ENCODE peak calls at places on chromosomes 12 and 14, in eight cellular contexts. M is A549, U is heart left ventricle, D is spleen, Y is sigmoid colon, V is right lobe of liver, N is HCT116, X is stomach. L is an unnamed sample.

GRCh38 chr12:19652391-19652790 is 213.1 kb downstream of the AEBP2 start:
- DNase-seq in M (no peak), U (no peak), D (no peak), Y (no peak), V (no peak), N (no peak), X (no peak), L (no peak)

GRCh38 chr12:1531654-1532366 is 62.6 kb downstream of the FBXL14 start:
- DNase-seq in M (no peak), U (no peak), D (no peak), Y (no peak), V (no peak), N (no peak), X (no peak), L (no peak)

GRCh38 chr14:104931323-104931770 is 6.7 kb downstream of the PLD4 start:
- DNase-seq in M (no peak), U (no peak), D (no peak), Y (peak), V (no peak), N (no peak), X (no peak), L (peak)

GRCh38 chr12:65902504-65902903 is 78.2 kb downstream of the HMGA2 start:
- DNase-seq in M (no peak), U (no peak), D (no peak), Y (no peak), V (no peak), N (no peak), X (no peak), L (no peak)

GRCh38 chr12:5072326-5072725 is 28.6 kb downstream of the KCNA5 start:
- DNase-seq in M (no peak), U (no peak), D (no peak), Y (no peak), V (no peak), N (no peak), X (no peak), L (no peak)

GRCh38 chr14:88078525-88078924 is 73.6 kb downstream of the GPR65 start:
- DNase-seq in M (no peak), U (no peak), D (no peak), Y (no peak), V (no peak), N (no peak), X (no peak), L (no peak)

GRCh38 chr12:52220456-52220855 is 12.6 kb upstream of the KRT7 start:
- DNase-seq in M (no peak), U (peak), D (peak), Y (peak), V (no peak), N (no peak), X (no peak), L (no peak)

GRCh38 chr14:71551291-71551955 is 380.8 kb upstream of the RGS6 start:
- DNase-seq in M (no peak), U (no peak), D (no peak), Y (no peak), V (no peak), N (no peak), X (no peak), L (no peak)

GRCh38 chr12:89539425-89540117 is 13.7 kb upstream of the POC1B start:
- DNase-seq in M (no peak), U (no peak), D (no peak), Y (no peak), V (no peak), N (no peak), X (no peak), L (no peak)

GRCh38 chr12:47493801-47494200 is 212.0 kb downstream of the RPAP3 start:
- DNase-seq in M (no peak), U (no peak), D (no peak), Y (no peak), V (no peak), N (no peak), X (no peak), L (no peak)

GRCh38 chr12:50589650-50590435 is 85.1 kb downstream of the DIP2B start:
- DNase-seq in M (no peak), U (no peak), D (no peak), Y (no peak), V (no peak), N (no peak), X (no peak), L (no peak)

GRCh38 chr12:8045952-8046944 is 13.7 kb downstream of the FOXJ2 start:
- DNase-seq in M (peak), U (peak), D (peak), Y (peak), V (peak), N (no peak), X (peak), L (no peak)

GRCh38 chr12:30796891-30797371 is 42.2 kb upstream of the CAPRIN2 start:
- DNase-seq in M (peak), U (no peak), D (no peak), Y (no peak), V (no peak), N (no peak), X (no peak), L (no peak)

GRCh38 chr12:106084048-106084671 is 54.6 kb downstream of the NUAK1 start:
- DNase-seq in M (peak), U (no peak), D (no peak), Y (no peak), V (no peak), N (peak), X (no peak), L (no peak)
- TF ChIP-seq POLR2A in M (no peak), U (no peak), D (no peak), Y (no peak), V (no peak), N (no peak), X (no peak), L (no peak)

DNA sequence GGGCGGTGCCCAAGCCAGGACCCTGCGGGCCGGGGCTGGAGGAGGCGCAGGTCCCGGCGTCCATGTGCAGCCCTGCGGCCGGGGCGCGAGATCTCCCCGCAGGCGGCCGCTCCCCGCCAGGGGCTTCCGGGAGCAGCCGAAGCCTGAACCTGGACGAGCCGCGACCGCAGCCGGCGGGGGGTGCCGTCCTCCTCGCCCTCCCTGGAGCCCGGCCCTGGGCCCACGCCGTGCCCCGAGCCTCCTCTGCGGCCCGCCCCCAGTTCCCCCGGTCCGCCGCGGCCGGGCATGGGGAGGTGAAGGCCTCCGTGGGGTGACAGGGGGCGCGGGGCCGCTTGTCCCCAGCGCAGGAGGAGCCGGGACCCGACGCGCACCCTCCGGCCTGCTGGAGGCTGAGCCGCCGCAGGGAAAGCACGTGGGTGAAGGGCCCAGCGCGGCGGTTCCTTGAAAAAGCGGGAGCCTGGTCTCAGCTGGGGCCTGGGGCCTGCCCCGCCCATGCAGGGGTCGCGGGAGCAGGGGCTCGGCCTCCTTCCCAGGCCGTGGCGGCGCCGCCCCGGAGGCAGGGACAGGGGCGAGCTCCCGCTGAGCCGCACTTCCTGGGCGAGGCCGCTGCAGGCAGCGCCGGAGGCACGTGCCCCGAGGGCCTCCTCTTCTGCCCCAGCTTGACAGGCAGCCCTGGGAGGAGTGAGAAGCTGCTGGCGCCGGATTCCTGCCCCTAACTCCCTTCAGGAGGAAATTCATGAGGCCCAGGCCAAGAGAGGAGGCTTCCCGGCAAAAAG is 55.6 kb upstream of the PPP2R5C start:
- DNase-seq in M (no peak), U (peak), D (peak), Y (peak), V (peak), N (no peak), X (peak), L (no peak)
- TF ChIP-seq POLR2A in M (no peak), U (no peak), D (no peak), Y (no peak), V (no peak), N (no peak), X (no peak), L (no peak)

DNA sequence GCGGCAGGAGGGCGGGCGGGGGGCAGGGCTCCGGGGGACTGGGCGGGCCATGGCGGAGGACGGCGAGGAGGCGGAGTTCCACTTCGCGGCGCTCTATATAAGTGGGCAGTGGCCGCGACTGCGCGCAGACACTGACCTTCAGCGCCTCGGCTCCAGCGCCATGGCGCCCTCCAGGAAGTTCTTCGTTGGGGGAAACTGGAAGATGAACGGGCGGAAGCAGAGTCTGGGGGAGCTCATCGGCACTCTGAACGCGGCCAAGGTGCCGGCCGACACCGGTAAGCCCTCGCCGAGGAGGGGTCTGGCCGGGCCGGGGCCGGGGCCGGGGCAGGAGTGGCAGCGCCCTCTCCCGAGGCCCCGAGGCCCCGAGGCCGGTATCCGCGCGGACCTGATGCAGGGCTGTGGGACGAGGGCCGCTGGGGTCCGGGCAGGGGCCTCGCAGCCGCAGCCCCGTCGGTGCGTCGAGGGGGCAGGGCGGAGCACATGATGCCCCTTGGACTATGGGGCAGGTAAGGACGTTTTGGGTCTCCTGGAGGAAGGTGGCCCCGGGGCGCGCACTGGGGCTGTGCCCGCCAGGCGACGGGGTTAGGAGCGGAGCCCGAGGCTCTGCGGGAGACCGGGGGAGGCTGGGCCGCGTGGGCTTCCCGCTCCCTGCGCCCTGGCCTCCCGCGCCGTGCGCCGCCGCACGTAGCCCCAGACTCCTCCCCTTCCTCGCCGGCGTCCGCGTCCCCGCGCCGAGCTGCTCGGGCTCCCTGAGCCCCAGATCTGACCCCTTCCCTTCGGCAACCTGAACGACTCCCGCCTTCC is at the start of gene TPI1:
- DNase-seq in M (peak), U (peak), D (peak), Y (peak), V (peak), N (no peak), X (peak), L (peak)
- TF ChIP-seq POLR2A in M (peak), U (peak), D (peak), Y (peak), V (peak), N (peak), X (no peak), L (peak)

DNA sequence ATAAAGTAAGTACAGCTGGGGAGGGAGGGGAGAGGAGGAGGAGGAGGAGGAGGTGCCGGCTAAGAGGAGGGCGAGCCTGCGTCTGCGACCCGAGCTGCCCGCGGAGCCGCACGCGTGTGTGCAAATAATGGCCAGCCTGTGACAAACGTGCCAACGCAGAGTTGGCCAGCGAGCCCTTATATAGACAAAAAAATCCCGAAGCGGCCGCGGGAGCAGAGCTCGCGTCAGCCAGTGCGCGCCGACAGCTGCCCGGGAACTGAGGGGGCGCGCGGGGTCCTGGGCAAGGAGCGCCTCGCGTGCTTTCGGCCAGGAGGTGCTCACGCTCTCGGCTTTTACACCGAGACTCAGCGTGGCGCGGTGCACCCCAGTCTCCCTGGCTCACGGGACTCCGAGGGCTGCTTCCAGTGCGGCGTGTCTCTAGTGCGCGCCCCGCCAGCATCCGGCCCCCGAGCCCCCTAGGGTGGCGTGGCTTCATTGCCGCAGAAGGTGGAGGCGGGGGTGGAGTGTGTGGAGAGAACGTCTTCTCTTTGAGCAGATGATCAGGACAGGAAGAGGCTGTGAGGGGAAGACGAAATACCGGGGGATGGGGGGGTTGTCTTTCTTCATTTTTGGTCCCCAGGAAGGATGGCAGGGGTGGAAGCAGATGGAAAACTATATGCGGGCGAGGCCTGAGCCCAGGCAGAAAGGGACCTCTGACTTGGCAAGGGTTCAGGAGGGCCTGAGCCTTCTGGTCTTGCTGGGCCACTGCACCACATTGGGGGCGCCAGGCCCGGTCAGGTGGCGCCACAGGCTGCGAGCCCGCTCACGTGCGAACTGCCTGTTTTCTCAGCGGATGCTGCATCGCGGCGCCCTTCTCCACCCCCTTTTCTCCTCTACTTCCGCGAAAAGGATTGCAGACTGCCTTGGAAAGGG is 659 bp downstream of the SLC16A7 start:
- DNase-seq in M (peak), U (peak), D (peak), Y (peak), V (peak), N (peak), X (peak), L (peak)
- TF ChIP-seq POLR2A in M (no peak), U (no peak), D (no peak), Y (peak), V (peak), N (no peak), X (no peak), L (peak)

GRCh38 chr12:132673288-132674179 is 13.6 kb downstream of the POLE start:
- DNase-seq in M (no peak), U (no peak), D (no peak), Y (peak), V (peak), N (no peak), X (no peak), L (no peak)
- TF ChIP-seq POLR2A in M (no peak), U (no peak), D (no peak), Y (no peak), V (no peak), N (no peak), X (no peak), L (no peak)

DNA sequence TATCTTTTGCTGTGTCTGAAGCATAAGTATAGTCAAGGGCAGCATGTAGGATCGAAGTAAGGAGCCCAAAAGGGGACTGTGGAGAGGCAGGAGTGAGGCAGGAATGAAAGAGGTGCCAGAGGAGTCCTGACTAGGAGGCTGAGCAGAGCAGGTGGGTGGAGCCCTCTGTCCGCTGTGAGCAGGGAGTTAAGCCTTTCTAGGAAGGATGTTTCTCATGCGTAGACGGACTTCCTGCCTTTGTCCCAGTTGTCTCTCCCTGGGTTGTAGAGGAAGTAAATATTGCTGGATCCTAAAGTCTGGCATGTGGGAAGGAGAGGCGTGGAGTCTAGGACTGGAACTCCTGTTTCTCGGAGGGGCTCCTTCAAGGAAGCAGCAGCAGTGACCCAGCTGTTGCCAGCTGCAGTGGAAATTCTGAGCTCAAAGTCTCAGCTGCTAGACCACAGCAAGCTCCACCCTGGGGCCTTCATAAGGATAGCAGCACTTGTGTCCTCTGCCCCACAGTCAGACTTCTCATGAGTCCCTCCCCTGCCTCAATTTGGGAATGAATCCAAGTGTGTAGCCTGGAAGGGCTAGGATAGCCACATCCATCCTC is 44.0 kb downstream of the RBMS2 start:
- DNase-seq in M (peak), U (peak), D (peak), Y (peak), V (peak), N (no peak), X (peak), L (peak)
- TF ChIP-seq POLR2A in M (no peak), U (no peak), D (no peak), Y (no peak), V (no peak), N (no peak), X (no peak), L (no peak)